ENCODE peak calls at places on chromosomes 3 and 15, in four cellular contexts. Q is cerebellar cortex, S is neural crest cell, K is NCI-H1092. Z is an unnamed sample.

GRCh38 chr3:7543294-7543693 is 682.4 kb downstream of the GRM7 start:
- DNase-seq in Q (no peak), S (no peak), K (no peak), Z (peak; percentile 42)

GRCh38 chr3:58404396-58404795 is 29.2 kb downstream of the PDHB start:
- DNase-seq in K (no peak), S (no peak), Q (no peak), Z (no peak)

GRCh38 chr15:96977886-96978285 is 647.4 kb downstream of the NR2F2 start:
- DNase-seq in S (no peak), Q (no peak), K (no peak), Z (no peak)

GRCh38 chr15:34754674-34755418 is at the start of gene GJD2:
- DNase-seq in K (peak; percentile 2), S (no peak), Q (no peak), Z (peak; percentile 44)

GRCh38 chr3:87006844-87007439 is 16.0 kb upstream of the VGLL3 start:
- DNase-seq in K (no peak), S (no peak), Q (no peak), Z (no peak)

GRCh38 chr3:186821429-186822367 is 15.4 kb upstream of the RFC4 start:
- DNase-seq in Q (peak; percentile 61), S (no peak), K (peak; percentile 14), Z (peak; percentile 49)

GRCh38 chr15:100842756-100843730 is 36.6 kb upstream of the ALDH1A3 start:
- DNase-seq in K (no peak), S (no peak), Q (no peak), Z (no peak)

GRCh38 chr15:31511707-31512310 is 185.2 kb downstream of the KLF13 start:
- DNase-seq in S (no peak), K (no peak), Q (no peak), Z (no peak)

GRCh38 chr3:16741103-16741758 is 136.0 kb upstream of the DAZL start:
- DNase-seq in Q (no peak), S (no peak), K (no peak), Z (no peak)

GRCh38 chr3:14698601-14699244 is 23.8 kb downstream of the C3orf20 start:
- DNase-seq in K (no peak), Q (no peak), S (no peak), Z (peak; percentile 2)

GRCh38 chr3:54188176-54188791 is 65.9 kb downstream of the CACNA2D3 start:
- DNase-seq in Q (peak; percentile 6), K (no peak), S (peak; percentile 66), Z (no peak)

GRCh38 chr3:52123106-52123708 is 31.0 kb downstream of the POC1A start:
- DNase-seq in K (peak; percentile 19), S (peak; percentile 72), Q (peak; percentile 78), Z (peak; percentile 18)

GRCh38 chr3:65836047-65836446 is 202.7 kb downstream of the MAGI1 start:
- DNase-seq in Q (no peak), S (no peak), K (no peak), Z (no peak)

GRCh38 chr3:191339313-191339917 is 9.1 kb upstream of the UTS2B start:
- DNase-seq in K (no peak), Q (peak; percentile 15), S (no peak), Z (no peak)

GRCh38 chr3:94118390-94118789 is 55.5 kb downstream of the NSUN3 start:
- DNase-seq in S (no peak), Q (no peak), K (no peak), Z (no peak)

GRCh38 chr3:165233521-165234195 is 37.5 kb upstream of the SLITRK3 start:
- DNase-seq in K (no peak), Q (no peak), S (no peak), Z (no peak)

GRCh38 chr3:160417311-160417710 is 17.9 kb downstream of the SMC4 start:
- DNase-seq in Q (no peak), S (no peak), K (no peak), Z (no peak)

GRCh38 chr3:43097681-43098080 is 8.2 kb downstream of the POMGNT2 start:
- DNase-seq in K (no peak), Q (peak; percentile 48), S (no peak), Z (no peak)

GRCh38 chr3:15923640-15924405 is 126.0 kb upstream of the ANKRD28 start:
- DNase-seq in K (no peak), S (no peak), Q (no peak), Z (no peak)